ENCODE peak calls at places on chromosomes 11 and 22, in ten cellular contexts. One of them, this sample, is unnamed.

GRCh38 chr11:66529069-66529468 is 16.8 kb downstream of the ZDHHC24 start:
- DNase-seq in WERI-Rb-1: no peak
- DNase-seq in CD8-positive, alpha-beta memory T cell: no peak
- DNase-seq in mammary epithelial cell: no peak
- DNase-seq in suprapubic skin: no peak
- DNase-seq in substantia nigra: no peak
- DNase-seq in neuronal stem cell: no peak
- DNase-seq in lower lobe of right lung: no peak
- DNase-seq in small intestine: no peak
- DNase-seq in coronary artery: no peak
- DNase-seq in this sample: no peak

GRCh38 chr22:38767313-38767712 is 11.5 kb upstream of the SUN2 start:
- DNase-seq in WERI-Rb-1: no peak
- DNase-seq in CD8-positive, alpha-beta memory T cell: no peak
- DNase-seq in mammary epithelial cell: no peak
- DNase-seq in suprapubic skin: no peak
- DNase-seq in substantia nigra: no peak
- DNase-seq in neuronal stem cell: no peak
- DNase-seq in lower lobe of right lung: no peak
- DNase-seq in small intestine: no peak
- DNase-seq in coronary artery: no peak
- DNase-seq in this sample: no peak

GRCh38 chr11:63871962-63872832 is 33.3 kb downstream of the MARK2 start:
- DNase-seq in WERI-Rb-1: peak
- DNase-seq in CD8-positive, alpha-beta memory T cell: peak
- DNase-seq in mammary epithelial cell: peak
- DNase-seq in suprapubic skin: peak
- DNase-seq in substantia nigra: peak
- DNase-seq in neuronal stem cell: no peak
- DNase-seq in lower lobe of right lung: peak
- DNase-seq in small intestine: peak
- DNase-seq in coronary artery: peak
- DNase-seq in this sample: peak

GRCh38 chr11:73563539-73564200 is 34.2 kb downstream of the FAM168A start:
- DNase-seq in WERI-Rb-1: no peak
- DNase-seq in CD8-positive, alpha-beta memory T cell: no peak
- DNase-seq in mammary epithelial cell: no peak
- DNase-seq in suprapubic skin: no peak
- DNase-seq in substantia nigra: no peak
- DNase-seq in neuronal stem cell: no peak
- DNase-seq in lower lobe of right lung: no peak
- DNase-seq in small intestine: no peak
- DNase-seq in coronary artery: no peak
- DNase-seq in this sample: no peak

GRCh38 chr22:20904008-20904979 is 12.9 kb upstream of the CRKL start:
- DNase-seq in WERI-Rb-1: no peak
- DNase-seq in CD8-positive, alpha-beta memory T cell: no peak
- DNase-seq in mammary epithelial cell: peak
- DNase-seq in suprapubic skin: no peak
- DNase-seq in substantia nigra: no peak
- DNase-seq in neuronal stem cell: no peak
- DNase-seq in lower lobe of right lung: no peak
- DNase-seq in small intestine: no peak
- DNase-seq in coronary artery: no peak
- DNase-seq in this sample: no peak

GRCh38 chr11:15941206-15941770 is 415.1 kb downstream of the SOX6 start:
- DNase-seq in WERI-Rb-1: no peak
- DNase-seq in CD8-positive, alpha-beta memory T cell: no peak
- DNase-seq in mammary epithelial cell: no peak
- DNase-seq in suprapubic skin: no peak
- DNase-seq in substantia nigra: no peak
- DNase-seq in neuronal stem cell: peak
- DNase-seq in lower lobe of right lung: no peak
- DNase-seq in small intestine: no peak
- DNase-seq in coronary artery: peak
- DNase-seq in this sample: no peak

GRCh38 chr11:35709386-35709785 is 46.8 kb downstream of the TRIM44 start:
- DNase-seq in WERI-Rb-1: no peak
- DNase-seq in CD8-positive, alpha-beta memory T cell: no peak
- DNase-seq in mammary epithelial cell: no peak
- DNase-seq in suprapubic skin: no peak
- DNase-seq in substantia nigra: no peak
- DNase-seq in neuronal stem cell: no peak
- DNase-seq in lower lobe of right lung: no peak
- DNase-seq in small intestine: no peak
- DNase-seq in coronary artery: no peak
- DNase-seq in this sample: no peak

GRCh38 chr11:96074551-96075309 is 150.8 kb upstream of the MTMR2 start:
- DNase-seq in WERI-Rb-1: no peak
- DNase-seq in CD8-positive, alpha-beta memory T cell: no peak
- DNase-seq in mammary epithelial cell: no peak
- DNase-seq in suprapubic skin: no peak
- DNase-seq in substantia nigra: no peak
- DNase-seq in neuronal stem cell: no peak
- DNase-seq in lower lobe of right lung: no peak
- DNase-seq in small intestine: no peak
- DNase-seq in coronary artery: no peak
- DNase-seq in this sample: no peak

GRCh38 chr22:41526802-41527799 is 17.2 kb downstream of the POLR3H start:
- DNase-seq in WERI-Rb-1: peak
- DNase-seq in CD8-positive, alpha-beta memory T cell: peak
- DNase-seq in mammary epithelial cell: no peak
- DNase-seq in suprapubic skin: peak
- DNase-seq in substantia nigra: no peak
- DNase-seq in neuronal stem cell: no peak
- DNase-seq in lower lobe of right lung: peak
- DNase-seq in small intestine: peak
- DNase-seq in coronary artery: no peak
- DNase-seq in this sample: no peak

GRCh38 chr22:19820880-19821522 is 33.7 kb downstream of the GNB1L start:
- DNase-seq in WERI-Rb-1: peak
- DNase-seq in CD8-positive, alpha-beta memory T cell: no peak
- DNase-seq in mammary epithelial cell: no peak
- DNase-seq in suprapubic skin: peak
- DNase-seq in substantia nigra: no peak
- DNase-seq in neuronal stem cell: no peak
- DNase-seq in lower lobe of right lung: peak
- DNase-seq in small intestine: no peak
- DNase-seq in coronary artery: peak
- DNase-seq in this sample: peak

GRCh38 chr11:62553839-62554361 is 7.3 kb upstream of the AHNAK start:
- DNase-seq in WERI-Rb-1: no peak
- DNase-seq in CD8-positive, alpha-beta memory T cell: no peak
- DNase-seq in mammary epithelial cell: peak
- DNase-seq in suprapubic skin: no peak
- DNase-seq in substantia nigra: no peak
- DNase-seq in neuronal stem cell: no peak
- DNase-seq in lower lobe of right lung: no peak
- DNase-seq in small intestine: peak
- DNase-seq in coronary artery: no peak
- DNase-seq in this sample: no peak

GRCh38 chr11:113806403-113806802 is 26.8 kb downstream of the CLDN25 start:
- DNase-seq in WERI-Rb-1: peak
- DNase-seq in CD8-positive, alpha-beta memory T cell: no peak
- DNase-seq in mammary epithelial cell: peak
- DNase-seq in suprapubic skin: no peak
- DNase-seq in substantia nigra: no peak
- DNase-seq in neuronal stem cell: peak
- DNase-seq in lower lobe of right lung: no peak
- DNase-seq in small intestine: peak
- DNase-seq in coronary artery: no peak
- DNase-seq in this sample: no peak

GRCh38 chr11:35523351-35523768 is 2.1 kb downstream of the PAMR1 start:
- DNase-seq in WERI-Rb-1: no peak
- DNase-seq in CD8-positive, alpha-beta memory T cell: no peak
- DNase-seq in mammary epithelial cell: no peak
- DNase-seq in suprapubic skin: no peak
- DNase-seq in substantia nigra: no peak
- DNase-seq in neuronal stem cell: no peak
- DNase-seq in lower lobe of right lung: no peak
- DNase-seq in small intestine: no peak
- DNase-seq in coronary artery: no peak
- DNase-seq in this sample: no peak

GRCh38 chr22:33117821-33118220 is 59.6 kb upstream of the SYN3 start:
- DNase-seq in WERI-Rb-1: no peak
- DNase-seq in CD8-positive, alpha-beta memory T cell: no peak
- DNase-seq in mammary epithelial cell: no peak
- DNase-seq in suprapubic skin: no peak
- DNase-seq in substantia nigra: no peak
- DNase-seq in neuronal stem cell: no peak
- DNase-seq in lower lobe of right lung: no peak
- DNase-seq in small intestine: no peak
- DNase-seq in coronary artery: no peak
- DNase-seq in this sample: no peak

GRCh38 chr11:62005231-62005661 is 37.8 kb upstream of the FTH1 start:
- DNase-seq in WERI-Rb-1: peak
- DNase-seq in CD8-positive, alpha-beta memory T cell: no peak
- DNase-seq in mammary epithelial cell: no peak
- DNase-seq in suprapubic skin: no peak
- DNase-seq in substantia nigra: no peak
- DNase-seq in neuronal stem cell: no peak
- DNase-seq in lower lobe of right lung: no peak
- DNase-seq in small intestine: no peak
- DNase-seq in coronary artery: no peak
- DNase-seq in this sample: peak

GRCh38 chr11:22536036-22536435 is 89.6 kb downstream of the FANCF start:
- DNase-seq in WERI-Rb-1: no peak
- DNase-seq in CD8-positive, alpha-beta memory T cell: no peak
- DNase-seq in mammary epithelial cell: peak
- DNase-seq in suprapubic skin: no peak
- DNase-seq in substantia nigra: no peak
- DNase-seq in neuronal stem cell: no peak
- DNase-seq in lower lobe of right lung: no peak
- DNase-seq in small intestine: no peak
- DNase-seq in coronary artery: no peak
- DNase-seq in this sample: no peak

GRCh38 chr11:56700242-56700918 is 1.5 kb downstream of the OR9G1 start:
- DNase-seq in WERI-Rb-1: no peak
- DNase-seq in CD8-positive, alpha-beta memory T cell: no peak
- DNase-seq in mammary epithelial cell: peak
- DNase-seq in suprapubic skin: no peak
- DNase-seq in substantia nigra: no peak
- DNase-seq in neuronal stem cell: no peak
- DNase-seq in lower lobe of right lung: no peak
- DNase-seq in small intestine: no peak
- DNase-seq in coronary artery: no peak
- DNase-seq in this sample: no peak

GRCh38 chr11:57071829-57072228 is 83.1 kb downstream of the OR5AK2 start:
- DNase-seq in WERI-Rb-1: no peak
- DNase-seq in CD8-positive, alpha-beta memory T cell: no peak
- DNase-seq in mammary epithelial cell: peak
- DNase-seq in suprapubic skin: no peak
- DNase-seq in substantia nigra: no peak
- DNase-seq in neuronal stem cell: no peak
- DNase-seq in lower lobe of right lung: no peak
- DNase-seq in small intestine: no peak
- DNase-seq in coronary artery: no peak
- DNase-seq in this sample: no peak

DNA sequence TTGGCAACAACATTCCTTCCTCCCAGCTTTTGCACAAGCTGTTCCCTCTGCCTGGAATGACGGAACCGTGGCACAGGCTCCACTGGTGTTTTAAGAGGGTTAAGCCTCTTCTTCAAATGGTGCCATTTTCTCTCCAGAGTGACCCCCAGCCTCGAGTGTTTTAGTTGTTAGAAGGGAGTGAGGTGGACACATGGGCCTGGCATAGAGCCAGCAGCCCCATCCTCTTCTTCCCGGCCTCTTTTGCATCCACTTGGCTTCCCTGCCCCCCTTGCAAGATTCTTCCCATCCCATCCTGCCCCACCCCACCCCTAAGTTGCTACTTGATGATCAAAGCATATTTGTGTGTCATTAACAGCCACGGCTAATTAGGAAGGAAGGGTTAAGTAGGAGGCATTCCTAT is 72.4 kb upstream of the CRYBB3 start:
- DNase-seq in WERI-Rb-1: no peak
- DNase-seq in CD8-positive, alpha-beta memory T cell: no peak
- DNase-seq in mammary epithelial cell: no peak
- DNase-seq in suprapubic skin: no peak
- DNase-seq in substantia nigra: no peak
- DNase-seq in neuronal stem cell: no peak
- DNase-seq in lower lobe of right lung: no peak
- DNase-seq in small intestine: no peak
- DNase-seq in coronary artery: no peak
- DNase-seq in this sample: no peak
- H3K27ac ChIP-seq in WERI-Rb-1: no peak
- H3K27ac ChIP-seq in CD8-positive, alpha-beta memory T cell: no peak
- H3K27ac ChIP-seq in mammary epithelial cell: no peak
- H3K27ac ChIP-seq in suprapubic skin: no peak
- H3K27ac ChIP-seq in substantia nigra: no peak
- H3K27ac ChIP-seq in neuronal stem cell: no peak
- H3K27ac ChIP-seq in lower lobe of right lung: no peak
- H3K27ac ChIP-seq in small intestine: no peak
- H3K27ac ChIP-seq in coronary artery: no peak
- H3K27ac ChIP-seq in this sample: no peak

GRCh38 chr11:118607401-118608267 is at the start of gene PHLDB1:
- DNase-seq in WERI-Rb-1: peak
- DNase-seq in CD8-positive, alpha-beta memory T cell: peak
- DNase-seq in mammary epithelial cell: peak
- DNase-seq in suprapubic skin: no peak
- DNase-seq in substantia nigra: peak
- DNase-seq in neuronal stem cell: no peak
- DNase-seq in lower lobe of right lung: peak
- DNase-seq in small intestine: no peak
- DNase-seq in coronary artery: peak
- DNase-seq in this sample: peak
- H3K27ac ChIP-seq in WERI-Rb-1: peak
- H3K27ac ChIP-seq in CD8-positive, alpha-beta memory T cell: peak
- H3K27ac ChIP-seq in mammary epithelial cell: peak
- H3K27ac ChIP-seq in suprapubic skin: peak
- H3K27ac ChIP-seq in substantia nigra: peak
- H3K27ac ChIP-seq in neuronal stem cell: no peak
- H3K27ac ChIP-seq in lower lobe of right lung: peak
- H3K27ac ChIP-seq in small intestine: peak
- H3K27ac ChIP-seq in coronary artery: peak
- H3K27ac ChIP-seq in this sample: peak

DNA sequence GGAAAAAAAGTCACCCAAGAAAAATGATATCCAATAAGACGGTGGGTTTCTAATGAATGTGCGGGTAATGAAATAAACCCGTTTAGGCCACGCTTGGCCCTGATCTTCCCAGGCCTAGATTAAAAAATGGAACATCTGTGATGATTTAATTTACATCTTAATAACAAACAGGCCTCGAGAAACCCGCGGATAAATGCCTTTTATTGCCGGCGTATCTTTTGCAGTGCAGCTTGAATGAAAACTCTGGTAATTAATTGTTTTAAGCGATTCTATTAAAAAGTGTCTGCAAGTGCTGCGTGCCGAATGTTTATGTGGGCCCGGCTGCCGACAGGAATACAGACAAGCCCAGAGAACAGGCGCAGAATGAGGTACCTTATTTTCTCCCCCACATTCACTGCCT is 420.7 kb downstream of the MN1 start:
- DNase-seq in WERI-Rb-1: no peak
- DNase-seq in CD8-positive, alpha-beta memory T cell: no peak
- DNase-seq in mammary epithelial cell: no peak
- DNase-seq in suprapubic skin: no peak
- DNase-seq in substantia nigra: no peak
- DNase-seq in neuronal stem cell: no peak
- DNase-seq in lower lobe of right lung: no peak
- DNase-seq in small intestine: no peak
- DNase-seq in coronary artery: no peak
- DNase-seq in this sample: no peak
- H3K27ac ChIP-seq in WERI-Rb-1: no peak
- H3K27ac ChIP-seq in CD8-positive, alpha-beta memory T cell: no peak
- H3K27ac ChIP-seq in mammary epithelial cell: no peak
- H3K27ac ChIP-seq in suprapubic skin: no peak
- H3K27ac ChIP-seq in substantia nigra: no peak
- H3K27ac ChIP-seq in neuronal stem cell: no peak
- H3K27ac ChIP-seq in lower lobe of right lung: no peak
- H3K27ac ChIP-seq in small intestine: no peak
- H3K27ac ChIP-seq in coronary artery: no peak
- H3K27ac ChIP-seq in this sample: no peak

GRCh38 chr11:19281041-19281440 is 40.3 kb upstream of the E2F8 start:
- DNase-seq in WERI-Rb-1: no peak
- DNase-seq in CD8-positive, alpha-beta memory T cell: peak
- DNase-seq in mammary epithelial cell: no peak
- DNase-seq in suprapubic skin: no peak
- DNase-seq in substantia nigra: no peak
- DNase-seq in neuronal stem cell: no peak
- DNase-seq in lower lobe of right lung: no peak
- DNase-seq in small intestine: peak
- DNase-seq in coronary artery: no peak
- DNase-seq in this sample: no peak
- H3K27ac ChIP-seq in WERI-Rb-1: no peak
- H3K27ac ChIP-seq in CD8-positive, alpha-beta memory T cell: no peak
- H3K27ac ChIP-seq in mammary epithelial cell: no peak
- H3K27ac ChIP-seq in suprapubic skin: no peak
- H3K27ac ChIP-seq in substantia nigra: no peak
- H3K27ac ChIP-seq in neuronal stem cell: no peak
- H3K27ac ChIP-seq in lower lobe of right lung: no peak
- H3K27ac ChIP-seq in small intestine: no peak
- H3K27ac ChIP-seq in coronary artery: no peak
- H3K27ac ChIP-seq in this sample: no peak

This sample was measured in dorsolateral prefrontal cortex.